ENCODE peak calls at places on chromosomes 3 and 15, in four cellular contexts. U is H1, V is K562, Y is GM12878. O is an unnamed sample.

GRCh38 chr3:58260261-58260731 is 22.7 kb downstream of the ABHD6 start:
- DNase-seq in U (no peak), V (no peak), Y (no peak), O (peak)

GRCh38 chr3:53616330-53616729 is 121.9 kb downstream of the CACNA1D start:
- DNase-seq in U (no peak), V (no peak), Y (no peak), O (no peak)

GRCh38 chr15:94670436-94671034 is 439.2 kb downstream of the MCTP2 start:
- DNase-seq in U (no peak), V (peak), Y (no peak), O (peak)

GRCh38 chr3:38782148-38782547 is 33.9 kb downstream of the SCN10A start:
- DNase-seq in U (no peak), V (no peak), Y (no peak), O (peak)

GRCh38 chr3:56894912-56895431 is 93.2 kb upstream of the ARHGEF3 start:
- DNase-seq in U (no peak), V (no peak), Y (no peak), O (no peak)

GRCh38 chr3:124927454-124928079 is 7.0 kb downstream of the MUC13 start:
- DNase-seq in U (no peak), V (no peak), Y (no peak), O (no peak)

GRCh38 chr3:39208463-39209055 is 16.2 kb upstream of the XIRP1 start:
- DNase-seq in U (no peak), V (peak), Y (no peak), O (peak)

GRCh38 chr15:48609486-48609885 is 36.0 kb downstream of the FBN1 start:
- DNase-seq in U (no peak), V (no peak), Y (no peak), O (no peak)

GRCh38 chr3:142215111-142215510 is 10.3 kb downstream of the GK5 start:
- DNase-seq in U (no peak), V (no peak), Y (no peak), O (no peak)

GRCh38 chr3:36393563-36393962 is 13.3 kb downstream of the STAC start:
- DNase-seq in U (no peak), V (no peak), Y (no peak), O (no peak)

GRCh38 chr15:77507151-77507847 is 86.6 kb downstream of the HMG20A start:
- DNase-seq in U (no peak), V (no peak), Y (no peak), O (no peak)

GRCh38 chr15:76512971-76513370 is 176.4 kb downstream of the ISL2 start:
- DNase-seq in U (no peak), V (no peak), Y (no peak), O (no peak)

GRCh38 chr3:39707314-39707909 is 102.0 kb upstream of the MYRIP start:
- DNase-seq in U (no peak), V (peak), Y (no peak), O (peak)

GRCh38 chr3:196778755-196779154 is 39.1 kb downstream of the PAK2 start:
- DNase-seq in U (no peak), V (no peak), Y (no peak), O (no peak)

GRCh38 chr3:42683875-42684593 is 1.3 kb upstream of the KLHL40 start:
- DNase-seq in U (peak), V (peak), Y (no peak), O (peak)

GRCh38 chr3:107710851-107711250 is 188.1 kb downstream of the BBX start:
- DNase-seq in U (no peak), V (no peak), Y (no peak), O (peak)

GRCh38 chr3:155232605-155233004 is 60.9 kb downstream of the STRIT1 start:
- DNase-seq in U (no peak), V (no peak), Y (no peak), O (peak)

GRCh38 chr15:76868740-76869139 is 36.4 kb downstream of the SCAPER start:
- DNase-seq in U (no peak), V (no peak), Y (no peak), O (no peak)

GRCh38 chr3:108485146-108485545 is 25.2 kb downstream of the MYH15 start:
- DNase-seq in U (peak), V (no peak), Y (no peak), O (no peak)

GRCh38 chr3:173750095-173750494 is 352.6 kb downstream of the NLGN1 start:
- DNase-seq in U (no peak), V (no peak), Y (no peak), O (no peak)

GRCh38 chr15:67006089-67007065 is 59.0 kb upstream of the SMAD3 start:
- DNase-seq in U (no peak), V (no peak), Y (no peak), O (no peak)

GRCh38 chr3:123298903-123299302 is 97.2 kb downstream of the SEC22A start:
- DNase-seq in U (no peak), V (no peak), Y (no peak), O (no peak)

GRCh38 chr15:76298986-76299385 is 12.3 kb downstream of the ETFA start:
- DNase-seq in U (no peak), V (no peak), Y (no peak), O (no peak)

GRCh38 chr3:88151358-88151757 is 1.6 kb downstream of the C3orf38 start:
- DNase-seq in U (no peak), V (no peak), Y (no peak), O (no peak)

GRCh38 chr3:9622438-9622837 is 26.9 kb upstream of the MTMR14 start:
- DNase-seq in U (no peak), V (no peak), Y (no peak), O (no peak)

GRCh38 chr3:45060165-45060897 is 34.2 kb downstream of the CLEC3B start:
- DNase-seq in U (no peak), V (no peak), Y (no peak), O (no peak)

GRCh38 chr15:52466134-52466701 is 62.5 kb downstream of the MYO5A start:
- DNase-seq in U (no peak), V (no peak), Y (peak), O (no peak)

GRCh38 chr3:17783426-17783825 is 41.0 kb upstream of the TBC1D5 start:
- DNase-seq in U (no peak), V (no peak), Y (no peak), O (no peak)

GRCh38 chr15:62382046-62382445 is 217.0 kb upstream of the C2CD4B start:
- DNase-seq in U (no peak), V (no peak), Y (no peak), O (no peak)

GRCh38 chr3:197028711-197029510 is 706 bp downstream of the MELTF start:
- DNase-seq in U (no peak), V (peak), Y (no peak), O (no peak)

GRCh38 chr15:90463381-90463780 is 66.3 kb upstream of the CRTC3 start:
- DNase-seq in U (no peak), V (no peak), Y (no peak), O (no peak)

GRCh38 chr3:43036621-43037331 is 57.7 kb downstream of the GASK1A start:
- DNase-seq in U (no peak), V (no peak), Y (peak), O (no peak)

GRCh38 chr3:72560857-72561675 is 287.2 kb downstream of the SHQ1 start:
- DNase-seq in U (no peak), V (no peak), Y (no peak), O (no peak)

GRCh38 chr3:120497813-120498212 is 47.0 kb upstream of the FSTL1 start:
- DNase-seq in U (no peak), V (no peak), Y (no peak), O (no peak)

GRCh38 chr3:87000940-87001339 is 10.0 kb upstream of the VGLL3 start:
- DNase-seq in U (no peak), V (no peak), Y (no peak), O (no peak)

GRCh38 chr3:157865449-157865862 is 240.8 kb downstream of the SHOX2 start:
- DNase-seq in U (peak), V (peak), Y (peak), O (peak)
- TF ChIP-seq EGR1 in U (no peak), V (no peak), Y (no peak), O (no peak)

GRCh38 chr15:25176991-25177954 is 222.5 kb downstream of the SNRPN start:
- DNase-seq in U (no peak), V (no peak), Y (no peak), O (no peak)

GRCh38 chr15:25176616-25176923 is 221.8 kb downstream of the SNRPN start:
- DNase-seq in U (no peak), V (no peak), Y (no peak), O (no peak)

GRCh38 chr15:25173241-25174028 is 218.6 kb downstream of the SNRPN start:
- DNase-seq in U (no peak), V (no peak), Y (no peak), O (no peak)

GRCh38 chr15:25175789-25176615 is 221.2 kb downstream of the SNRPN start:
- DNase-seq in U (no peak), V (no peak), Y (no peak), O (no peak)

GRCh38 chr15:25175033-25175788 is 220.4 kb downstream of the SNRPN start:
- DNase-seq in U (no peak), V (no peak), Y (no peak), O (no peak)
- TF ChIP-seq POLR2A in U (no peak), V (no peak), Y (no peak), O (no peak)

GRCh38 chr3:147195896-147196295 is 210.4 kb downstream of the ZIC4 start:
- DNase-seq in U (no peak), V (no peak), Y (no peak), O (no peak)
- TF ChIP-seq EGR1 in U (no peak), V (no peak), Y (no peak), O (no peak)

GRCh38 chr3:69299344-69299743 is 86.5 kb downstream of the FRMD4B start:
- DNase-seq in U (no peak), V (no peak), Y (no peak), O (no peak)

GRCh38 chr3:69300296-69300695 is 85.6 kb downstream of the FRMD4B start:
- DNase-seq in U (no peak), V (no peak), Y (no peak), O (no peak)

GRCh38 chr3:69294014-69294771 is 91.7 kb downstream of the FRMD4B start:
- DNase-seq in U (no peak), V (no peak), Y (no peak), O (no peak)

GRCh38 chr3:69296995-69297394 is 88.9 kb downstream of the FRMD4B start:
- DNase-seq in U (no peak), V (no peak), Y (no peak), O (no peak)

DNA sequence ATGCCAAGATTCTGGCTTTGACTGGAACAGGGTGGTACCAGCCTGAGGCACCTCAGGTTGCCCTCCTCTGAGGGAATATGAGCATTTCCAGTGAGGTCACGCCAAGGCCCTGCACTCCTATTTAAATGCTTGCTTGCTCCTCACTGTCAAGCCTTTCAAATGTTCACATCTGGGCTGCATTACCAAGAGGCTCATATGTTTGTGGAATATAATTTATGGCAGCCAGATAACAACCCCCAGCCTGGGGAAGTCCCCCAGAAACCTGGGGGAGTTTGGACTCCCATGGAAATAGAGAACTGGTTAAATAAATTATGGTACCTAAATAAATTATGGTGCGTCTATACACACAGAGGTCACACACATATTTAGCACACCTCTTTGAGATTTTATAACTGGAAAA is 88.4 kb downstream of the FRMD4B start:
- DNase-seq in U (no peak), V (no peak), Y (no peak), O (no peak)
- TF ChIP-seq POLR2A in U (no peak), V (no peak), Y (no peak), O (no peak)

DNA sequence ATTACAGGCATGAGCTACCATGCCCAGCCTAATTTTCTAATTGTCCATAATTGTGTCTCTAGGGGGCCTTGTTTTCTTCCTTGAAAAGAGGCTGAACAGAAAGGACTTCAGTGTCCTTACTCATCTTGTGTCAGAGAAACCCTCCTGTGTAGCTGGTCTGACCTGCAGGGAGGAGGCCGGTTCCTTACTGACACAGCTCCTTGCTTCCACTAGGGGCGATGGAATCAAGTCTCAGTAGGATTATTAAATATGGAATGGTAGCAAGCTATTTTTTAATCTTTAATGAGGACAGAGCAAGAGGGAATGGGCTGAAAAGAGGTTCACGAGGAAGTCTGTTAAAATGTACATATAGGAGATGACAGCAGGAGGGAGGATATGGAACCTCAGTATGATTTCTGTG is 8.6 kb downstream of the LPCAT4 start:
- DNase-seq in U (no peak), V (peak), Y (no peak), O (no peak)
- TF ChIP-seq EGR1 in U (no peak), V (no peak), Y (no peak), O (no peak)

O was measured in HCT116.